ENCODE peak calls at places on chromosomes 16 and 17, in five cellular contexts. B is PC-3, Y is HCT116, J is GM23248, U is neural progenitor cell. H is an unnamed sample.
A peak's percentile ranks its signal among the peaks of the same experiment; 100 is the strongest.

GRCh38 chr17:40432864-40433528 is 10.3 kb upstream of the IGFBP4 start:
- DNase-seq in B (no peak), Y (no peak), J (peak; percentile 81), U (no peak), H (peak; percentile 60)

GRCh38 chr17:63378411-63379076 is 67.6 kb downstream of the CYB561 start:
- DNase-seq in B (no peak), Y (no peak), J (no peak), U (no peak), H (no peak)

GRCh38 chr16:86572616-86573015 is 5.7 kb upstream of the FOXL1 start:
- DNase-seq in B (no peak), Y (no peak), J (no peak), U (no peak), H (no peak)

GRCh38 chr17:82935944-82936767 is 96.3 kb upstream of the ZNF750 start:
- DNase-seq in B (no peak), Y (no peak), J (no peak), U (peak; percentile 63), H (no peak)

GRCh38 chr16:14436410-14436955 is 193.6 kb downstream of the PARN start:
- DNase-seq in B (no peak), Y (no peak), J (no peak), U (no peak), H (no peak)

GRCh38 chr16:66287916-66288315 is 78.6 kb upstream of the CDH5 start:
- DNase-seq in B (no peak), Y (no peak), J (no peak), U (no peak), H (no peak)

GRCh38 chr16:47073223-47074155 is 70.3 kb downstream of the NETO2 start:
- DNase-seq in B (no peak), Y (no peak), J (no peak), U (no peak), H (no peak)

GRCh38 chr16:12406840-12407690 is 396.6 kb downstream of the CPPED1 start:
- DNase-seq in B (peak; percentile 63), Y (no peak), J (peak; percentile 31), U (no peak), H (no peak)

GRCh38 chr17:60145006-60145935 is 4.5 kb upstream of the CA4 start:
- DNase-seq in B (peak; percentile 28), Y (no peak), J (peak; percentile 35), U (peak; percentile 91), H (no peak)

GRCh38 chr17:31397256-31397939 is 5.9 kb downstream of the RAB11FIP4 start:
- DNase-seq in B (no peak), Y (no peak), J (no peak), U (no peak), H (no peak)

GRCh38 chr17:48641541-48642058 is 15.4 kb upstream of the HOXB9 start:
- DNase-seq in B (no peak), Y (no peak), J (no peak), U (peak; percentile 40), H (no peak)

GRCh38 chr17:1197379-1197778 is 17.6 kb upstream of the ABR start:
- DNase-seq in B (no peak), Y (no peak), J (peak; percentile 65), U (no peak), H (peak; percentile 59)

GRCh38 chr17:44112284-44113280 is 10.9 kb downstream of the HDAC5 start:
- DNase-seq in B (no peak), Y (no peak), J (no peak), U (no peak), H (no peak)

GRCh38 chr16:50015631-50016030 is 9.4 kb upstream of the CNEP1R1 start:
- DNase-seq in B (no peak), Y (no peak), J (no peak), U (no peak), H (no peak)

GRCh38 chr16:75254359-75254837 is 3.0 kb upstream of the BCAR1 start:
- DNase-seq in B (peak; percentile 68), Y (no peak), J (peak; percentile 96), U (no peak), H (peak; percentile 55)

GRCh38 chr17:79045001-79045729 is 21.2 kb downstream of the C1QTNF1 start:
- DNase-seq in B (no peak), Y (no peak), J (no peak), U (no peak), H (no peak)

GRCh38 chr16:50067290-50067853 is 1.6 kb downstream of the HEATR3 start:
- DNase-seq in B (peak; percentile 36), Y (peak; percentile 22), J (peak; percentile 80), U (peak; percentile 53), H (peak; percentile 53)

GRCh38 chr16:3235856-3236669 is 1.1 kb upstream of the ZNF200 start:
- DNase-seq in B (peak; percentile 19), Y (no peak), J (peak; percentile 49), U (peak; percentile 43), H (peak; percentile 27)

GRCh38 chr16:997440-998051 is 16.0 kb downstream of the SOX8 start:
- DNase-seq in B (peak; percentile 57), Y (no peak), J (peak; percentile 42), U (peak; percentile 83), H (peak; percentile 79)

GRCh38 chr17:66602659-66603363 is 232.1 kb upstream of the CACNG5 start:
- DNase-seq in B (no peak), Y (no peak), J (no peak), U (no peak), H (no peak)
- TF ChIP-seq EZH2phosphoT487 in B (no peak), Y (no peak), J (no peak), U (no peak), H (no peak)

GRCh38 chr16:18933501-18933900 is 7.3 kb upstream of the SMG1 start:
- DNase-seq in B (no peak), Y (no peak), J (no peak), U (no peak), H (no peak)
- TF ChIP-seq EZH2phosphoT487 in B (no peak), Y (no peak), J (no peak), U (no peak), H (no peak)

DNA sequence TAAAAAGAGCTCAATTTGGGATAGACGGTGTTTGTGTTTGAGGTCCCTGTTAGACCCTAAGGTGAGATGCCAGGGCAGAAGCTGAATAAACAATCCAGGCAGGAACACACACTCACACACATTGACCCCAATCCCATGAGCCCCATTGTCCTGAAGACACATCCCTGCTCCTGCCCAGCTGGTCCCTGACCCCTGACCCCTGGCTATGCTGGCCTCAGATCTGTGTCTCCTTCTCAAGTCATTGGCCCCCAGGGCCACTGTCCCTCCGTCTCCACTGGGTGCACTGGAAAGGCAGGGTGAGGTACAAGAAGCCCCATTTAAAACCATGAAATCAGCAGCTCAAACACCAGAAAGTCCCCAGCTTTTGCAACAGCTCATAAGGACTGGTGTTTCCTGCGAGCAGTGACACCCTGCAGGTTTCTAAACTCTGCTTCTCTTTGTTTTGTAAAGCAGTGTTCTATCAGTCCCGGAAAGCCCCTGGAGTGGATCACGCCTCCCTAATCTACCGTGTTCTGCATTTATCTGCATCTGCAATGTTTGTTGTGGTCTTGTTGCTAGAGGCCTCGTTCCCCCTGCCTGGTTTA is 18.0 kb upstream of the ASGR2 start:
- DNase-seq in B (no peak), Y (no peak), J (no peak), U (peak; percentile 83), H (peak; percentile 47)
- TF ChIP-seq EZH2phosphoT487 in B (no peak), Y (no peak), J (no peak), U (no peak), H (no peak)

DNA sequence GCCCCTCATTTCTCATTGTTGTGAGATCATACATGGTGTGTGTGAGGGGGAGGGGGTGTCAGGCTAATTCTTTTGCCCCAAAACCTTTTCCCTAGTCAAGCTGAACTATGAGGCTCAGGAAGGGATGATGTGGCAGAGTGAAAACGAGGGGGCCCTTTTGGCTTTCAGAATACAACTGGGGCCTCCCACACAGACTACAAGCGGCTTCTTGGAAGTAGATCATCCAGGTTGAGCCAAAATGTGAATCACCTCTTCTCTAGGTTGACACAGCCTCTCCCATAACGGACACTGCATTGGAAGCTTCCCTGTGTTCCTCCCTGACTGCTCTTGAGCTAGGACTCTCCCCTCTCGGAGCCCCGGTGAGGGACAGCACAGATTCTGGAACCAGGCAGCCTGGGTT is 2.3 kb upstream of the ALKBH5 start:
- DNase-seq in B (peak; percentile 70), Y (no peak), J (peak; percentile 92), U (no peak), H (no peak)
- TF ChIP-seq EZH2phosphoT487 in B (no peak), Y (no peak), J (no peak), U (no peak), H (no peak)